ENCODE peak calls at places on chromosomes 6 and 20, in seven cellular contexts. D is stimulated activated naive CD8-positive, alpha-beta T cell treated with anti-CD3 and anti-CD28 coated beads, Interleukin-15, Interleukin-2, amounts not matched to agents 100 U/mL and 50 U/mL, for 24 hours; Q is skeletal muscle cell; B is lung; K is endothelial cell; N is stimulated activated CD4-positive, alpha-beta T cell treated with anti-CD3 and anti-CD28 coated beads, Interleukin-2, amount 100 ng/mL, for 48 hours; P is stomach. I is an unnamed sample.

GRCh38 chr20:18857640-18858039 is 44.1 kb downstream of the SCP2D1 start:
- DNase-seq in D (no peak), Q (no peak), B (no peak), K (no peak), N (no peak), P (no peak), I (no peak)

GRCh38 chr20:51710503-51710902 is 57.7 kb downstream of the ATP9A start:
- DNase-seq in D (no peak), Q (no peak), B (no peak), K (no peak), N (no peak), P (no peak), I (no peak)

GRCh38 chr6:36493859-36494258 is 51.1 kb downstream of the KCTD20 start:
- DNase-seq in D (no peak), Q (no peak), B (no peak), K (no peak), N (no peak), P (no peak), I (no peak)

GRCh38 chr20:62647521-62648317 is 5.4 kb downstream of the SLCO4A1 start:
- DNase-seq in D (no peak), Q (no peak), B (no peak), K (no peak), N (no peak), P (peak; percentile 47), I (no peak)

GRCh38 chr6:17714177-17714576 is 7.5 kb upstream of the NUP153 start:
- DNase-seq in D (no peak), Q (no peak), B (no peak), K (no peak), N (no peak), P (no peak), I (no peak)

GRCh38 chr6:118722820-118723526 is 71.6 kb upstream of the CEP85L start:
- DNase-seq in D (no peak), Q (no peak), B (no peak), K (no peak), N (no peak), P (no peak), I (no peak)

GRCh38 chr6:31114540-31114876 is at the start of gene PSORS1C1:
- DNase-seq in D (no peak), Q (peak; percentile 74), B (peak; percentile 76), K (no peak), N (no peak), P (peak; percentile 83), I (no peak)

GRCh38 chr20:16385891-16386290 is 187.4 kb downstream of the KIF16B start:
- DNase-seq in D (no peak), Q (no peak), B (no peak), K (no peak), N (no peak), P (no peak), I (no peak)

GRCh38 chr20:63554361-63555278 is 661 bp downstream of the FNDC11 start:
- DNase-seq in D (no peak), Q (no peak), B (no peak), K (no peak), N (no peak), P (no peak), I (no peak)

GRCh38 chr6:157272866-157273755 is 50.2 kb downstream of the TMEM242 start:
- DNase-seq in D (peak; percentile 24), Q (no peak), B (no peak), K (no peak), N (no peak), P (no peak), I (no peak)

GRCh38 chr20:4165984-4166725 is 150.8 kb upstream of the RNF24 start:
- DNase-seq in D (no peak), Q (no peak), B (no peak), K (no peak), N (no peak), P (no peak), I (no peak)

GRCh38 chr20:61640171-61640570 is 388.1 kb downstream of the CDH4 start:
- DNase-seq in D (no peak), Q (no peak), B (no peak), K (no peak), N (no peak), P (no peak), I (no peak)

GRCh38 chr20:46939566-46939965 is 44.9 kb downstream of the EYA2 start:
- DNase-seq in D (no peak), Q (no peak), B (no peak), K (no peak), N (no peak), P (no peak), I (no peak)

GRCh38 chr6:150940951-150941350 is 75.4 kb downstream of the MTHFD1L start:
- DNase-seq in D (no peak), Q (no peak), B (no peak), K (no peak), N (no peak), P (no peak), I (no peak)

GRCh38 chr6:116624036-116624805 is 7.9 kb downstream of the RSPH4A start:
- DNase-seq in D (no peak), Q (no peak), B (no peak), K (no peak), N (no peak), P (no peak), I (no peak)

GRCh38 chr20:22338140-22338708 is 246.1 kb downstream of the FOXA2 start:
- DNase-seq in D (no peak), Q (no peak), B (no peak), K (no peak), N (no peak), P (no peak), I (no peak)

GRCh38 chr6:56732517-56732916 is 89.8 kb upstream of the DST start:
- DNase-seq in D (no peak), Q (no peak), B (no peak), K (no peak), N (no peak), P (no peak), I (no peak)

GRCh38 chr20:25699914-25700313 is 3.3 kb upstream of the ZNF337 start:
- DNase-seq in D (no peak), Q (no peak), B (no peak), K (no peak), N (no peak), P (no peak), I (no peak)

GRCh38 chr20:46183768-46184167 is 65.7 kb downstream of the CD40 start:
- DNase-seq in D (no peak), Q (no peak), B (no peak), K (no peak), N (no peak), P (no peak), I (no peak)

GRCh38 chr20:39849664-39850063 is 839.4 kb downstream of the MAFB start:
- DNase-seq in D (no peak), Q (peak; percentile 85), B (peak; percentile 57), K (no peak), N (no peak), P (peak; percentile 28), I (no peak)

GRCh38 chr6:51472745-51473483 is 614.5 kb downstream of the PKHD1 start:
- DNase-seq in D (no peak), Q (no peak), B (no peak), K (no peak), N (no peak), P (no peak), I (no peak)

GRCh38 chr6:108588586-108588985 is 27.9 kb downstream of the FOXO3 start:
- DNase-seq in D (no peak), Q (no peak), B (no peak), K (no peak), N (no peak), P (no peak), I (no peak)

GRCh38 chr6:138028893-138029292 is 78.3 kb downstream of the PERP start:
- DNase-seq in D (no peak), Q (no peak), B (no peak), K (no peak), N (no peak), P (no peak), I (no peak)

GRCh38 chr20:50379049-50379990 is 130.9 kb upstream of the PTPN1 start:
- DNase-seq in D (no peak), Q (peak; percentile 75), B (peak; percentile 92), K (no peak), N (no peak), P (peak; percentile 95), I (no peak)

GRCh38 chr20:21229163-21229562 is 74.0 kb upstream of the XRN2 start:
- DNase-seq in D (no peak), Q (no peak), B (no peak), K (no peak), N (no peak), P (no peak), I (no peak)

GRCh38 chr20:24479595-24479994 is 10.2 kb downstream of the SYNDIG1 start:
- DNase-seq in D (no peak), Q (no peak), B (no peak), K (peak; percentile 29), N (no peak), P (no peak), I (no peak)

GRCh38 chr20:42749548-42749947 is 440.2 kb downstream of the PTPRT start:
- DNase-seq in D (no peak), Q (no peak), B (no peak), K (no peak), N (no peak), P (no peak), I (no peak)

GRCh38 chr20:61933481-61933950 is 132.2 kb downstream of the TAF4 start:
- DNase-seq in D (no peak), Q (no peak), B (no peak), K (no peak), N (no peak), P (no peak), I (no peak)

GRCh38 chr20:38520261-38520660 is 47.6 kb downstream of the RALGAPB start:
- DNase-seq in D (no peak), Q (no peak), B (no peak), K (no peak), N (no peak), P (no peak), I (no peak)

GRCh38 chr6:44053760-44054556 is 73.3 kb downstream of the MRPL14 start:
- DNase-seq in D (no peak), Q (no peak), B (no peak), K (peak; percentile 31), N (no peak), P (no peak), I (no peak)